ENCODE peak calls at places on chromosomes 1 and 21, in five cellular contexts. M, H, B, T and D are unnamed samples.

GRCh38 chr21:30240661-30241060 is 24.8 kb upstream of the CLDN8 start:
- DNase-seq in T (no peak), M (no peak), B (no peak), H (no peak), D (no peak)

GRCh38 chr1:101236546-101237228 is at the start of gene S1PR1:
- DNase-seq in H (peak; percentile 56), B (peak; percentile 73), T (peak; percentile 96), M (peak; percentile 33), D (peak; percentile 25)

GRCh38 chr1:89865498-89866385 is 44.9 kb downstream of the LRRC8D start:
- DNase-seq in M (no peak), B (no peak), T (no peak), H (no peak), D (peak; percentile 69)

GRCh38 chr1:217089239-217090014 is 366.2 kb upstream of the ESRRG start:
- DNase-seq in M (no peak), B (no peak), H (no peak), T (no peak), D (no peak)

GRCh38 chr1:39328110-39328509 is 123.6 kb downstream of the MACF1 start:
- DNase-seq in T (no peak), M (no peak), B (no peak), H (no peak), D (no peak)

GRCh38 chr21:15222711-15223110 is 157.9 kb upstream of the NRIP1 start:
- DNase-seq in B (no peak), M (no peak), H (no peak), T (no peak), D (no peak)

GRCh38 chr1:30665216-30665615 is 58.2 kb downstream of the MATN1 start:
- DNase-seq in T (peak; percentile 40), B (no peak), H (no peak), M (no peak), D (no peak)

GRCh38 chr1:200040516-200041138 is 13.1 kb downstream of the NR5A2 start:
- DNase-seq in T (no peak), M (no peak), B (no peak), H (no peak), D (no peak)

GRCh38 chr1:213989071-213989739 is 1.4 kb downstream of the PROX1 start:
- DNase-seq in M (no peak), T (no peak), H (no peak), B (no peak), D (no peak)

GRCh38 chr1:167797005-167797404 is 75.2 kb downstream of the MPZL1 start:
- DNase-seq in H (no peak), B (no peak), M (peak; percentile 96), T (no peak), D (peak; percentile 52)

GRCh38 chr21:46410516-46410915 is 48.2 kb upstream of the DIP2A start:
- DNase-seq in T (no peak), B (no peak), H (no peak), M (no peak), D (no peak)

GRCh38 chr1:68384872-68385390 is 64.8 kb downstream of the RPE65 start:
- DNase-seq in B (no peak), M (no peak), H (no peak), T (no peak), D (no peak)

GRCh38 chr1:77543822-77544448 is 138.5 kb downstream of the ZZZ3 start:
- DNase-seq in T (no peak), B (no peak), M (no peak), H (no peak), D (no peak)

GRCh38 chr1:33088119-33088906 is 7.4 kb downstream of the AZIN2 start:
- DNase-seq in T (no peak), H (no peak), B (peak; percentile 24), M (peak; percentile 59), D (no peak)

GRCh38 chr1:151290709-151291303 is 8.7 kb downstream of the ZNF687 start:
- DNase-seq in M (peak; percentile 61), B (no peak), T (peak; percentile 78), H (no peak), D (no peak)

GRCh38 chr1:151289991-151290708 is 8.1 kb downstream of the ZNF687 start:
- DNase-seq in T (no peak), M (no peak), B (no peak), H (no peak), D (no peak)

GRCh38 chr1:151288502-151288901 is 6.4 kb downstream of the ZNF687 start:
- DNase-seq in H (no peak), T (no peak), B (no peak), M (no peak), D (no peak)

GRCh38 chr1:151287767-151288500 is 5.8 kb downstream of the ZNF687 start:
- DNase-seq in M (no peak), H (no peak), T (peak; percentile 77), B (no peak), D (no peak)

GRCh38 chr1:151289080-151289935 is 7.2 kb downstream of the ZNF687 start:
- DNase-seq in M (no peak), T (no peak), H (no peak), B (no peak), D (no peak)
- TF ChIP-seq POLR2A in M (no peak), T (no peak), H (no peak), B (no peak), D (no peak)

DNA sequence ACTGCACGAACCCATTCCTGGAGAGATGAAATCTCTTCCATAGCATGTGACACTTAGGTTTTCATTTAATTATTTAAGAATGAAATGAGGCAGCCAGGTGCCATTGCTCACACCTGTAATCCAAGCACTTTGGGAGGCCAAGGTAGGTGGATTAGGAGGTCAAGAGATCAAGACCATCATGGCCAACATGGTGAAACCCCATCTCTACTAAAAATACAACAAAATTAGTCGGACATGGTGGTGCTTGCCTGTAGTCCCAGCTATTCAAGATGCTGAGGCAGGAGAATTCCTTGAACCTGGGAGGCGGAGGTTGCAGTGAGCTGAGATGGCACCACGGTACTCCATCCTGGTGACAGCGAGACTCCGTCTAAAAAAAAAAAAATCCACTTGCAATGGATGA is 17.8 kb downstream of the L1TD1 start:
- DNase-seq in B (no peak), H (no peak), M (no peak), T (no peak), D (no peak)
- TF ChIP-seq POLR2A in B (no peak), H (no peak), M (no peak), T (no peak), D (no peak)

DNA sequence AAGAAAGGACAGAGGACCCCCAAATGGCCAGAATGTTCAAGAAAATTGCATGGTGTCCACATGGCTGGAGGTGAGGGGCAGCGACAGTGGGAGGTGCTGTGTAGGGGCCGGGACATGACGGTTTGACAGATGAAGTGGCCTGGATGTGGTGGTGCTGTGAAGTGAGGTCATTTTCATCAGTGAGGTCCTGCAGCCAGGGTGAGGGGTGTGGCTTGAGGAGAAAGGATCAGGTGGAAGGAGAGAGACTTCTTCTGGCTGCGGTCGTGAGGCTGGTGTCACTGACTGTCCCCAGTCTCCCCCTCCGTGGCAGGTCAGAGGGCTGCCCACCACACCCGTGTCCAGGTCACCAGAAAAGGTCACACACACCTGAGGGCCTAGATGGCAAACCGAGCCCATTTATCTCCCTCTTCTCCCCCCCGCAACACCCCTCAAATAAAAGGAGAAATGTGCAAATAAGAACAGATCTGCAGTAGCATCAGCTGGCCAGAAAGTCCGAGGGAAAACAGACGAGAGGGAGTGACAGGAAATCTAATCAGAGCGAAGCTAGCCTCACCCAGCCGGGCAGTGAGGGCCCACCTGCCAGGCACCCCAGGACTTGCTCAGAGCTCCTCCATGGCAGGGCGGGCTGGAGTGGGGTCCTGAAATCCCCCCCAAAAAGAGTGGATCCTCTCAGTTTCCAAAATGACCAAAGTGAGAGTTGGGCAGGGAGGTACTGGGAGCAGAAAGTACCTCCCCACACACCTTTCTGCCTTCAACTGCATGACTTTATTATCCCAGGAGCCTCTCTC is 148.5 kb upstream of the EDN2 start:
- DNase-seq in T (no peak), B (no peak), M (no peak), H (no peak), D (no peak)
- TF ChIP-seq POLR2A in T (no peak), B (no peak), M (no peak), H (no peak), D (no peak)

GRCh38 chr1:226798427-226799411 is 59.6 kb upstream of the ITPKB start:
- DNase-seq in B (peak; percentile 75), M (no peak), H (no peak), T (peak; percentile 85), D (peak; percentile 39)
- TF ChIP-seq POLR2A in B (no peak), M (no peak), H (no peak), T (no peak), D (no peak)

DNA sequence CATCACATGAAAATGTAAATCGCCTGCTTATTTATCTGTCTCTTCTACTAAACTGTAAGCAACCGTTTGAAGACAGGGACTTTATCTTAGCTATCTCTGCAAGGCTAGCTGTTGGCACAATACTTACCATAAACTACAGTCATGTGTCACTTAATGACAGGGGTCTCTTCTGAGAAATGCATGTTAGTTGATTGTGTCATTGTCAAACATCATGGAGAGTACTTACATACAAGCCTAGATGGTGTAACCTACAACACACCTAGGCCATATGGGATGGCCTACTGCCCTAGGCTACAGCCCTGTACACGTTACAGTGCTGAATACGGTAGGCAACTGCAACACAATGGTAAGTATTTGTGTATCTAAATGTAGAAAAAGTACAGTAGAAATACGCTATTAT is 267.9 kb downstream of the SDCCAG8 start:
- DNase-seq in M (no peak), H (no peak), T (no peak), B (no peak), D (no peak)
- TF ChIP-seq POLR2A in M (no peak), H (no peak), T (no peak), B (no peak), D (no peak)

DNA sequence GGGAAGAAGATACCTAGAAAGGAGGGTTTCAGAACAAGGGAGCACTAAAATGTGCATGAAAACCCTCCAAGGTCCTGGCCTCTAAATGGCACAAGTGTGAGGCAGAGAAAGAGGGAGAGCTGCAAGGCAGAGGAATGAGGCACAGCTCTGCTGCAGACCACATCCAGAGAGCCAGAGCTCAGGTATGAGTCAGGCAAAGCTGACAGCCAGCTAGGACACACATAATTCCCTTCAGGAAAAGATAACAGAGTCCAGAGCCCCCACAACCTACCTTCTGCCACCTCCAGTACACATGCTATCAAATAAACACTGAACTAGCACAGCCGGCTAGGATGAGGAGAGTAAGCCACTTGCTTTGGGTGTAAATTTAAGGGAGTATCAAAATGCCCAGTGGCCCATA is 62.2 kb downstream of the HSF2BP start:
- DNase-seq in T (no peak), H (no peak), M (no peak), B (no peak), D (no peak)
- TF ChIP-seq POLR2A in T (no peak), H (no peak), M (no peak), B (no peak), D (no peak)

GRCh38 chr1:93617670-93618488 is 63.8 kb downstream of the BCAR3 start:
- DNase-seq in T (no peak), M (no peak), B (no peak), H (no peak), D (no peak)
- TF ChIP-seq POLR2A in T (no peak), M (no peak), B (peak; percentile 82), H (no peak), D (no peak)

GRCh38 chr1:156115514-156116374 is 1.2 kb downstream of the LMNA start:
- DNase-seq in B (no peak), M (peak; percentile 56), H (peak; percentile 75), T (no peak), D (peak; percentile 81)
- TF ChIP-seq POLR2A in B (peak; percentile 77), M (no peak), H (no peak), T (no peak), D (peak; percentile 64)